ENCODE peak calls at places on chromosomes 13 and 19, in four cellular contexts. I is transverse colon, D is H1, E is upper lobe of left lung. Q is an unnamed sample.

GRCh38 chr13:30735025-30735967 is at the start of gene ALOX5AP:
- DNase-seq in E (no peak), D (no peak), I (peak; percentile 44), Q (peak; percentile 69)

GRCh38 chr13:93794197-93794885 is 567.7 kb downstream of the GPC6 start:
- DNase-seq in I (no peak), D (no peak), E (no peak), Q (no peak)

GRCh38 chr19:5352229-5352763 is 11.7 kb upstream of the PTPRS start:
- DNase-seq in I (no peak), E (no peak), D (no peak), Q (no peak)

GRCh38 chr13:48595330-48596127 is 58.2 kb upstream of the CYSLTR2 start:
- DNase-seq in E (no peak), D (no peak), I (peak; percentile 64), Q (no peak)

GRCh38 chr19:35495107-35496064 is 5.1 kb upstream of the KRTDAP start:
- DNase-seq in I (peak; percentile 59), D (no peak), E (peak; percentile 77), Q (no peak)

GRCh38 chr19:4390017-4390861 is 10.1 kb downstream of the SH3GL1 start:
- DNase-seq in I (peak; percentile 30), E (peak; percentile 70), D (peak; percentile 51), Q (no peak)

GRCh38 chr19:5809469-5809868 is 4.6 kb downstream of the NRTN start:
- DNase-seq in E (no peak), D (no peak), I (no peak), Q (no peak)

GRCh38 chr13:83232626-83233025 is 649.6 kb downstream of the SLITRK1 start:
- DNase-seq in D (no peak), I (no peak), E (no peak), Q (no peak)

GRCh38 chr13:84445776-84446175 is 563.5 kb upstream of the SLITRK1 start:
- DNase-seq in D (no peak), I (no peak), E (no peak), Q (no peak)

GRCh38 chr13:56317839-56318238 is 822.9 kb upstream of the PRR20A start:
- DNase-seq in D (no peak), I (no peak), E (no peak), Q (no peak)

GRCh38 chr13:70816853-70817252 is 708.6 kb upstream of the KLHL1 start:
- DNase-seq in I (no peak), D (no peak), E (no peak), Q (no peak)

GRCh38 chr19:56099638-56100539 is 21.2 kb downstream of the ZNF787 start:
- DNase-seq in D (no peak), E (peak; percentile 59), I (no peak), Q (no peak)

GRCh38 chr19:4531562-4532165 is 3.4 kb downstream of the PLIN5 start:
- DNase-seq in D (no peak), E (no peak), I (no peak), Q (no peak)

GRCh38 chr13:31764556-31764955 is 25.2 kb downstream of the RXFP2 start:
- DNase-seq in E (no peak), D (no peak), I (no peak), Q (no peak)

GRCh38 chr19:18839465-18840287 is 7.9 kb downstream of the UPF1 start:
- DNase-seq in I (no peak), E (peak; percentile 51), D (no peak), Q (no peak)

GRCh38 chr19:31113250-31113685 is 236.0 kb downstream of the TSHZ3 start:
- DNase-seq in I (no peak), D (no peak), E (no peak), Q (no peak)

GRCh38 chr19:49081273-49081672 is 4.0 kb upstream of the SNRNP70 start:
- DNase-seq in I (no peak), D (no peak), E (no peak), Q (no peak)

GRCh38 chr19:47229674-47230121 is 1.3 kb downstream of the BBC3 start:
- DNase-seq in D (no peak), I (peak; percentile 38), E (no peak), Q (no peak)

GRCh38 chr19:3096902-3097326 is 2.8 kb downstream of the GNA11 start:
- DNase-seq in D (no peak), I (peak; percentile 26), E (peak; percentile 43), Q (no peak)

GRCh38 chr19:31749231-31749630 is 400.0 kb upstream of the TSHZ3 start:
- DNase-seq in I (no peak), E (no peak), D (no peak), Q (no peak)

GRCh38 chr13:75365724-75366173 is 116.2 kb downstream of the TBC1D4 start:
- DNase-seq in E (no peak), I (no peak), D (no peak), Q (no peak)

GRCh38 chr19:31107096-31107495 is 242.1 kb downstream of the TSHZ3 start:
- DNase-seq in I (no peak), D (no peak), E (no peak), Q (no peak)

GRCh38 chr19:21823224-21823623 is 12.8 kb downstream of the ZNF43 start:
- DNase-seq in I (no peak), D (no peak), E (no peak), Q (no peak)
- TF ChIP-seq POLR2AphosphoS5 in I (no peak), D (no peak), E (no peak), Q (no peak)

DNA sequence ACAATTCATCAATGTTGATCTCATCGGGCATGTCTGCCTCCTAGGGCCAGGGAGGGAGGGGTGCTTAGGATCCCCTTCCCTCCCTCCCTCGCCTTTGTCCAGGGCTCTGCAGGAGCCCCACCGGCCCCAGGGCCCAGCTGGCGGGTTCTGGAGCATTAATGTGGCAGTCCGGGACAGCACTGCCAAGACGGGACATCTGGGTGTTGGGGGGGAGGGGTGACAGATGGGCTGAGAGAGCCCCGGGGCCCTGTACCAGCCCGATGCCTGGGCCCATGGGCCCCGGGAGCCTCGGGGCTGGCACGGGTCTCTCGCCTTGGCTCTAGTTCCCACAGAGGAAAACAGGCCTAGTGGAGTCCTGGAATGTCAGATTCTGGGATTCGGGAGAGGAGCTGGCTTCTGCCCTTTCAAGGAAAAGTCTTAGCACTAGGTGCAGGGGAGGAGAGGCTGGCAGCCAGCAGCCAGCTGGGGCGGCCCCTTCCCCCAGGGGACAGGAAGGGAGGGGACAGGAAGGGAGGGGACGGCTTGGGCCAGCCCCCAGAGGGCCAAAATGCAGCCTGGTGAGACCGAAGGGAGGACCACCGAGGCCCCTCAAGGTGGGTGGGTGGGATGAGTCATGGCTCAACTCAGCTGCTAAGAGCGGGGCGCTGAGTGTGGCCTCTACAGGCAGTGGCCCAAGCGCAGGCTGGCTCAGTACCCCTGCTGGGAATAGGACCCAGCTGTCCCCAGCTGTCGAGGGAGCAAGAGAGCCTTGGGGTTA is 3.1 kb downstream of the PPP1R14A start:
- DNase-seq in D (no peak), I (no peak), E (peak; percentile 72), Q (no peak)
- TF ChIP-seq EP300 in D (no peak), I (no peak), E (no peak), Q (no peak)

GRCh38 chr13:18943721-18944391 is 237.8 kb downstream of the TUBA3C start:
- DNase-seq in I (no peak), D (no peak), E (peak; percentile 80), Q (no peak)
- TF ChIP-seq POLR2AphosphoS5 in I (no peak), D (no peak), E (no peak), Q (no peak)

DNA sequence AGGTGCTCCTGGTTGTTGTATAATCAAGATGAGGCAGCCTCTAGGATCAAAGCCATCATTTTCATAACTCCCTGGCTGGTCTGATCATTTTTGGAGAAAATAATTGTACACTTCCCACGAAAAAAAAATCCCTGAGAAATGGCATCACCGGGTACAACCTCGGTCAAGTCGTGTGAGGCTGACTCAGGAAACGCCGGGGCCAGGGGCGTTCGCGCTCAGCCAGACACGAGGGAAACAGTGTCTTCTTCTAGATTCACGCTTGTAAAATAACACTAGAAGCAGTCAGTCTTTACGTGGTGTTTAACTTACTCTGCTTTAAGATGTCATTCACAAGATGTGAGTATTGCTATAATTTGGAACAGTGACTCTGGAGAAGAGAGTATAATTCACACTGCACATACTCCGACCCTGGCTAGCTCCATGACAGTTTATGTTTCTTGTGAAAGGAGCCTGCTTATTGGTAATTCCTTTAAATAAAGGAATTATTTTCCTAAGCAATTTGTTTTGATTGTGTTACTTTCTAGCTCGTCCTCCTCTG is 109.0 kb upstream of the SOX1 start:
- DNase-seq in D (no peak), E (no peak), I (no peak), Q (peak; percentile 20)
- TF ChIP-seq EP300 in D (no peak), E (no peak), I (no peak), Q (no peak)

GRCh38 chr19:15379996-15380647 is 535 bp upstream of the AKAP8 start:
- DNase-seq in D (peak; percentile 68), I (peak; percentile 80), E (no peak), Q (no peak)

GRCh38 chr19:15378529-15379082 is 981 bp downstream of the AKAP8 start:
- DNase-seq in I (peak; percentile 64), E (no peak), D (no peak), Q (peak; percentile 74)

GRCh38 chr19:15381429-15381828 is 1.8 kb upstream of the AKAP8 start:
- DNase-seq in I (no peak), D (no peak), E (no peak), Q (no peak)

GRCh38 chr19:15379083-15379995 is at the start of gene AKAP8:
- DNase-seq in I (peak; percentile 99), E (peak; percentile 99), D (peak; percentile 95), Q (peak; percentile 99)

GRCh38 chr19:15381864-15382263 is 2.3 kb upstream of the AKAP8 start:
- DNase-seq in D (no peak), E (no peak), I (no peak), Q (no peak)
- TF ChIP-seq POLR2AphosphoS5 in D (no peak), E (no peak), I (no peak), Q (no peak)

DNA sequence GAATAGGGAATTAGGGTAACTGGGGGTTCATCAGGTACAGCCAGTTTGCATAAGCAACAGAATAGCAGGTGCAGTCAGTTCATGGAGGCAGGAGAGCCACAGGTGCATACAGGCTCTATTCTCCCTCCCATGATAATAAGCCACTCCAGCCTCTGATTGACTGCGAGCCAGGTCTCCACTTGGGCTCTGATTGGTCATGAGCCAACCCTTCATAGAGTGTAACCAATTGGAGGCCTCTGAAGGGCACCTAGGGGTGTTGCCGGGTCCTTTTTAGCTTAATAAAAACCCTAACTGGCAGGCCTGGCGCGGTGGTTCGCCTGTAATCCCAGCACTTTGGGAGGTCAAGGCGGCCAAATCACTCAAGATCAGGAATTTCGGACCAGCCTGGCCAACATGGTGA is 8.7 kb upstream of the CKM start:
- DNase-seq in D (no peak), E (no peak), I (no peak), Q (no peak)
- TF ChIP-seq EP300 in D (no peak), E (no peak), I (no peak), Q (no peak)

GRCh38 chr19:42452590-42452989 is 9.8 kb upstream of the CXCL17 start:
- DNase-seq in E (no peak), D (no peak), I (no peak), Q (no peak)

GRCh38 chr19:42445948-42446347 is 3.2 kb upstream of the CXCL17 start:
- DNase-seq in I (no peak), E (no peak), D (no peak), Q (no peak)

GRCh38 chr19:42455621-42456081 is 12.9 kb upstream of the CXCL17 start:
- DNase-seq in D (no peak), I (peak; percentile 78), E (no peak), Q (no peak)

GRCh38 chr19:42450314-42450934 is 7.7 kb upstream of the CXCL17 start:
- DNase-seq in I (peak; percentile 92), E (no peak), D (peak; percentile 38), Q (peak; percentile 89)
- TF ChIP-seq POLR2AphosphoS5 in I (peak; percentile 77), E (no peak), D (no peak), Q (no peak)